ENCODE peak calls at places on chromosome 5, in eight cellular contexts. F is mesenchymal stem cell, E is cardiac muscle cell, A is H1, H is testis, B is body of pancreas, X is NT2/D1, G is IMR-90. M is an unnamed sample. For H3K9me3 and H3K4me1, the result is how much of the 10 kb centered on the place peaks cover.

GRCh38 chr5:133723126-133723525 is 110.8 kb upstream of the FSTL4 start:
- DNase-seq in F (no peak), E (no peak), A (no peak), H (no peak), B (no peak), X (no peak), G (no peak), M (no peak)

GRCh38 chr5:155260798-155261197 is 247.2 kb downstream of the KIF4B start:
- DNase-seq in F (no peak), E (peak), A (peak), H (no peak), B (peak), X (no peak), G (no peak), M (no peak)

GRCh38 chr5:117039035-117039434 is 464.4 kb upstream of the SEMA6A start:
- DNase-seq in F (no peak), E (no peak), A (no peak), H (no peak), B (no peak), X (no peak), G (no peak), M (no peak)

GRCh38 chr5:5080790-5081189 is 59.3 kb upstream of the ADAMTS16 start:
- DNase-seq in F (no peak), E (no peak), A (no peak), H (no peak), B (no peak), X (no peak), G (no peak), M (no peak)

GRCh38 chr5:142884029-142884428 is 113.9 kb downstream of the ARHGAP26 start:
- DNase-seq in F (no peak), E (no peak), A (no peak), H (no peak), B (no peak), X (no peak), G (no peak), M (no peak)

GRCh38 chr5:95595289-95595931 is 24.5 kb upstream of the GPR150 start:
- DNase-seq in F (no peak), E (no peak), A (no peak), H (no peak), B (peak), X (no peak), G (no peak), M (no peak)

GRCh38 chr5:43663916-43664315 is 60.9 kb downstream of the NNT start:
- DNase-seq in F (no peak), E (no peak), A (no peak), H (no peak), B (no peak), X (no peak), G (no peak), M (no peak)

GRCh38 chr5:4911646-4912403 is 228.3 kb upstream of the ADAMTS16 start:
- DNase-seq in F (no peak), E (no peak), A (no peak), H (no peak), B (no peak), X (no peak), G (no peak), M (no peak)

GRCh38 chr5:171269717-171270116 is 39.3 kb upstream of the TLX3 start:
- DNase-seq in F (peak), E (no peak), A (no peak), H (no peak), B (no peak), X (no peak), G (peak), M (no peak)

GRCh38 chr5:137019229-137019628 is 479.9 kb downstream of the SPOCK1 start:
- DNase-seq in F (no peak), E (no peak), A (no peak), H (no peak), B (no peak), X (no peak), G (no peak), M (no peak)

GRCh38 chr5:35246411-35246810 is 16.1 kb upstream of the PRLR start:
- DNase-seq in F (no peak), E (peak), A (no peak), H (no peak), B (peak), X (no peak), G (no peak), M (no peak)

GRCh38 chr5:106862450-106863193 is 808.1 kb downstream of the EFNA5 start:
- DNase-seq in F (peak), E (peak), A (no peak), H (no peak), B (no peak), X (no peak), G (peak), M (no peak)

DNA sequence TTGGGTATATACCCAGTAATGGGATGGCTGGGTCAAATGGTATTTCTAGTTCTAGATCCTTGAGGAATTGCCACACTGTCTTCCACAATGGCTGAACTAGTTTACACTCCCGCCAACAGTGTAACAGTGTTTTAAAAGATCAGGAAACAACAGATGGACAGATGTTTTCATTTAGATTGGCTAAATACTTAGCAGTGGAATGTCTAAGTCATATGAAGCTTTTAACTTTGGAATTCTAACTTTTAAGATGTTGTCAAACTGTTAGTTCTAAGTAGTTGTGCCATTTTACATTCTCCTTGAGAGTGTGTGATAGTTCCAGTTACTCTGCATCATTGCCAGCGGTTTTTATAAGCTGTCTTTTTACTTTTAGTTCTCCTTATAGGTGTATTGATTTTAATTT is 688.8 kb downstream of the SEMA5A start:
- DNase-seq in F (no peak), E (no peak), A (no peak), H (no peak), B (no peak), X (no peak), G (peak), M (no peak)
- H3K9me3 ChIP-seq in F (under half), E (under half), A (under half), H (under half), B (under half), X (under half), G (under half), M (under half)

GRCh38 chr5:88248743-88249540 is 19.7 kb downstream of the TMEM161B start:
- DNase-seq in F (no peak), E (no peak), A (no peak), H (no peak), B (no peak), X (no peak), G (no peak), M (no peak)

GRCh38 chr5:88250010-88250409 is 18.6 kb downstream of the TMEM161B start:
- DNase-seq in F (no peak), E (no peak), A (no peak), H (no peak), B (no peak), X (no peak), G (no peak), M (no peak)

GRCh38 chr5:88245893-88246244 is 22.8 kb downstream of the TMEM161B start:
- DNase-seq in F (no peak), E (no peak), A (no peak), H (no peak), B (no peak), X (no peak), G (no peak), M (no peak)

GRCh38 chr5:88245241-88245892 is 23.3 kb downstream of the TMEM161B start:
- DNase-seq in F (no peak), E (no peak), A (no peak), H (no peak), B (no peak), X (no peak), G (no peak), M (no peak)

GRCh38 chr5:88248094-88248493 is 20.6 kb downstream of the TMEM161B start:
- DNase-seq in F (no peak), E (no peak), A (no peak), H (no peak), B (no peak), X (no peak), G (no peak), M (no peak)
- H3K4me1 ChIP-seq in F (under half), E (under half), A (under half), H (under half), B (under half), X (under half), G (under half), M (under half)

DNA sequence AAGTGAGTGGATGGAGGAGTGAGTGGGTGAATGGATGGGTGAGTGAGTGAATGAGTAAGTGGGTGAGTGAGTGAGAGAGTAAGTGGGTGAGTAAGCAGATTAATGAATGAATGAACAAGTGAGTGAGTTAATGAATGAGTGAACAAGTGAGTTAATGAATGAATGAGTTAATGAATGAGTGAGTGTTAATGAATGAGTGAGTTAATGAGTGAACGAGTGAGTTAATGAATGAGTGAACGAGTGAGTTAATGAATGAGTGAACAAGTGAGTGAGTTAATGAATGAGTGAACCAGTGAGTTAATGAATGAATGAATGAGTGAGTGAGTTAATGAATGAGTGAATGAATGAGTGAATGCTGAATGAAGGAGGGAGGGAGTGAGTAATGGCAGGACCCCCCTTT is 26.4 kb downstream of the NKD2 start:
- DNase-seq in F (no peak), E (no peak), A (no peak), H (no peak), B (no peak), X (no peak), G (no peak), M (no peak)
- H3K9me3 ChIP-seq in F (under half), E (under half), A (under half), H (under half), B (under half), X (under half), G (under half), M (under half)

GRCh38 chr5:132099905-132100304 is 26.3 kb downstream of the CSF2 start:
- DNase-seq in F (no peak), E (no peak), A (no peak), H (no peak), B (no peak), X (no peak), G (no peak), M (no peak)
- H3K4me1 ChIP-seq in F (under half), E (under half), A (under half), H (under half), B (under half), X (under half), G (under half), M (under half)

GRCh38 chr5:6215891-6216290 is 162.5 kb downstream of the MED10 start:
- DNase-seq in F (no peak), E (no peak), A (no peak), H (no peak), B (no peak), X (no peak), G (no peak), M (no peak)
- H3K9me3 ChIP-seq in F (under half), E (under half), A (under half), H (under half), B (under half), X (under half), G (under half), M (under half)

GRCh38 chr5:96709152-96709821 is 47.1 kb downstream of the CAST start:
- DNase-seq in F (peak), E (no peak), A (no peak), H (no peak), B (no peak), X (no peak), G (peak), M (peak)

GRCh38 chr5:96703384-96703910 is 41.3 kb downstream of the CAST start:
- DNase-seq in F (peak), E (no peak), A (no peak), H (no peak), B (peak), X (no peak), G (no peak), M (no peak)

GRCh38 chr5:96708600-96708999 is 46.4 kb downstream of the CAST start:
- DNase-seq in F (no peak), E (no peak), A (no peak), H (no peak), B (no peak), X (no peak), G (no peak), M (no peak)

GRCh38 chr5:96703985-96704384 is 41.8 kb downstream of the CAST start:
- DNase-seq in F (peak), E (no peak), A (no peak), H (no peak), B (no peak), X (no peak), G (peak), M (no peak)

DNA sequence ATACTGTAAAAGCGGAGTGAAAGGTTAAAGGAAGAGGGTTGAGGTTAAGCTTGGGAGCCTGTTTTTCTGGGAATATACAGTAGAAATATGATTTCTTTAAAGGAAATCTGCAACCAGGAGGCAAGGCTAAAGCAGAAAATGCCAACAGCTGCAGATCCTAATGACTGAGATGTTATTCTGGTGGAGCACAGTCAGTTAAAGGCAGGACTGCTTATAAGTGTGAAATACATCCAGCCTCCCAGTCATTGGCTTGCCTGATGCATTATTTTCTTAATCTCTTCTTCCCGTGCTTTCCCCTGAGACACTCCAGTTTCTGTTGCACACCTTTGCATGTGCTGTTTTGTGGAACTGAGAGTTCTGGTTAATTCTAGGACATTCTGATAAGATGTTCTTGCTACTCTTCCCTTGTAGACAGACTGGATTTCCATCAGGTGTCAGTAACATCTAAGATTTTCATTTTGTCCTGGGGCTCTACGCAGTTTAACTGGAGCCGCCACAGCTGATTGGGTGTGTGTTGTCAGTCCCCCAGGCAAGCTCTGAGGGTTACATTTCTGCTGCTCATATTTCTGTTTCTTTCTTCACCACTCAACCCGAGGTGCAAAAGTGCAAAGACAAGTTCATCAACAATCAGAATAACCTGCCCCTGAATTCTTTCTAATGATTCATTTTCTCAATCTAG is 44.4 kb downstream of the CAST start:
- DNase-seq in F (no peak), E (no peak), A (no peak), H (no peak), B (no peak), X (no peak), G (no peak), M (no peak)
- H3K4me1 ChIP-seq in F (under half), E (under half), A (under half), H (under half), B (under half), X (under half), G (under half), M (under half)

GRCh38 chr5:115419794-115420585 is 123.5 kb upstream of the CCDC112 start:
- DNase-seq in F (peak), E (no peak), A (peak), H (no peak), B (peak), X (peak), G (peak), M (no peak)
- H3K9me3 ChIP-seq in F (under half), E (under half), A (under half), H (under half), B (under half), X (under half), G (under half), M (under half)

GRCh38 chr5:73908440-73908839 is 282.4 kb downstream of the ARHGEF28 start:
- DNase-seq in F (no peak), E (no peak), A (no peak), H (no peak), B (no peak), X (no peak), G (no peak), M (no peak)

GRCh38 chr5:73907164-73907563 is 281.2 kb downstream of the ARHGEF28 start:
- DNase-seq in F (no peak), E (no peak), A (no peak), H (no peak), B (no peak), X (no peak), G (no peak), M (no peak)

GRCh38 chr5:73906277-73906676 is 280.3 kb downstream of the ARHGEF28 start:
- DNase-seq in F (no peak), E (no peak), A (no peak), H (no peak), B (no peak), X (no peak), G (no peak), M (no peak)

GRCh38 chr5:73909474-73909873 is 283.5 kb downstream of the ARHGEF28 start:
- DNase-seq in F (no peak), E (no peak), A (no peak), H (peak), B (no peak), X (no peak), G (no peak), M (no peak)

DNA sequence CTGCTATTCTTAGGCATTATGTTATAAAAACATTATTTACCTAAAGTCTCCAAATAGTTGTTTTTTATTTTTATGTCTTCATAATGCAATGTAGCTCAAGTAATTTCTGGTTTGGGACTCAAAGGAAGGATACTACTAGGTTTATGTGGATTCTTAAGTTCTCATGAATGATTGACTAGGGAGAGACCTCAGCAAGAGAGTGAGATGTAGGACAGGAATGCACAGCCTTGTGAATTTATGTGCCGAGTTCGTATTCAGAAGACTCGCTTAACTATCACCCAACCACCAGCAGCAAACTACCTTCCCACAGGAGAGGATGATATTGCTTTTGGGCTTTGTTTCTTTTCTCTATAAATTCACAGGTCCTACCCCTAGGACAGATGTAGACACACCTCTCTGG is 282.9 kb downstream of the ARHGEF28 start:
- DNase-seq in F (no peak), E (no peak), A (no peak), H (no peak), B (no peak), X (no peak), G (no peak), M (no peak)
- H3K4me1 ChIP-seq in F (under half), E (under half), A (under half), H (under half), B (under half), X (under half), G (under half), M (under half)

GRCh38 chr5:59525310-59525709 is 368.2 kb downstream of the PDE4D start:
- DNase-seq in F (no peak), E (no peak), A (no peak), H (no peak), B (no peak), X (no peak), G (no peak), M (no peak)
- H3K9me3 ChIP-seq in F (under half), E (under half), A (under half), H (under half), B (under half), X (under half), G (under half), M (under half)

M was measured in thyroid gland.